ENCODE peak calls at places on chromosomes 6 and 20, in seven cellular contexts. A is NB4; J is stimulated activated CD8-positive, alpha-beta memory T cell treated with anti-CD3 and anti-CD28 coated beads, Interleukin-4, amount 100 ng/mL, for 48 hours; N is RWPE1; L is lower leg skin; M is neural crest cell; O is fibroblast of lung. Q is an unnamed sample.
A peak's percentile ranks its signal among the peaks of the same experiment; 100 is the strongest.

GRCh38 chr6:13709698-13710551 is 1.7 kb downstream of the RANBP9 start:
- DNase-seq in O (peak; percentile 61), L (no peak), M (no peak), N (peak; percentile 31), J (no peak), A (peak; percentile 70), Q (peak; percentile 44)

GRCh38 chr20:62641749-62642665 is at the start of gene SLCO4A1:
- DNase-seq in A (peak; percentile 95), L (peak; percentile 95), N (peak; percentile 94), M (peak; percentile 50), O (peak; percentile 49), J (peak; percentile 88), Q (peak; percentile 14)

GRCh38 chr6:21648475-21649050 is 55.0 kb downstream of the SOX4 start:
- DNase-seq in O (no peak), M (no peak), A (peak; percentile 27), N (no peak), J (no peak), L (no peak), Q (no peak)

GRCh38 chr6:170292778-170293164 is 1.9 kb upstream of the DLL1 start:
- DNase-seq in O (no peak), L (no peak), M (no peak), N (no peak), A (peak; percentile 70), J (no peak), Q (no peak)

GRCh38 chr20:61360940-61361339 is 108.9 kb downstream of the CDH4 start:
- DNase-seq in L (no peak), N (no peak), O (no peak), J (no peak), A (no peak), M (no peak), Q (no peak)

GRCh38 chr6:54892831-54893230 is 46.3 kb downstream of the FAM83B start:
- DNase-seq in N (peak; percentile 61), J (no peak), L (no peak), M (no peak), A (peak; percentile 2), O (peak; percentile 80), Q (peak; percentile 97)

GRCh38 chr6:35725721-35726438 is 11.0 kb upstream of the ARMC12 start:
- DNase-seq in N (peak; percentile 46), J (no peak), L (peak; percentile 95), A (peak; percentile 85), O (no peak), M (no peak), Q (no peak)

GRCh38 chr6:134295953-134296553 is 21.9 kb downstream of the SGK1 start:
- DNase-seq in N (peak; percentile 51), A (peak; percentile 91), O (peak; percentile 99), J (no peak), L (no peak), M (no peak), Q (peak; percentile 94)

GRCh38 chr20:39004508-39004907 is 42.4 kb downstream of the DHX35 start:
- DNase-seq in J (no peak), O (no peak), N (peak; percentile 67), A (no peak), L (no peak), M (no peak), Q (peak; percentile 68)

GRCh38 chr20:22180244-22180643 is 404.1 kb downstream of the FOXA2 start:
- DNase-seq in A (peak; percentile 4), O (no peak), N (peak; percentile 11), L (no peak), M (peak; percentile 16), J (no peak), Q (no peak)

GRCh38 chr20:34300809-34301586 is 2.2 kb downstream of the AHCY start:
- DNase-seq in M (no peak), A (peak; percentile 49), O (no peak), N (no peak), L (no peak), J (no peak), Q (no peak)

GRCh38 chr6:12636336-12636735 is 80.2 kb upstream of the PHACTR1 start:
- DNase-seq in N (no peak), A (no peak), L (no peak), O (no peak), J (no peak), M (no peak), Q (no peak)

GRCh38 chr20:23193985-23194384 is 107.9 kb upstream of the CD93 start:
- DNase-seq in A (peak; percentile 78), O (no peak), N (no peak), J (no peak), L (no peak), M (no peak), Q (peak; percentile 17)

GRCh38 chr20:51767867-51768758 is at the start of gene ATP9A:
- DNase-seq in J (peak; percentile 24), N (peak; percentile 44), O (peak; percentile 48), M (peak; percentile 13), L (peak; percentile 86), A (no peak), Q (no peak)

GRCh38 chr6:16146527-16146955 is 17.7 kb downstream of the MYLIP start:
- DNase-seq in O (peak; percentile 51), A (no peak), N (no peak), M (no peak), L (no peak), J (no peak), Q (no peak)

GRCh38 chr20:34954905-34955231 is 738 bp downstream of the GSS start:
- DNase-seq in L (no peak), J (peak; percentile 32), O (peak; percentile 44), M (peak; percentile 25), N (peak; percentile 50), A (no peak), Q (no peak)

GRCh38 chr6:147108256-147108910 is 95.8 kb upstream of the STXBP5 start:
- DNase-seq in M (no peak), L (no peak), A (peak; percentile 16), J (no peak), O (no peak), N (no peak), Q (no peak)

GRCh38 chr20:41664584-41664983 is 46.4 kb upstream of the CHD6 start:
- DNase-seq in A (peak; percentile 62), M (no peak), J (no peak), O (no peak), N (peak; percentile 41), L (no peak), Q (no peak)

GRCh38 chr20:49887251-49887827 is 28.0 kb downstream of the SPATA2 start:
- DNase-seq in M (peak; percentile 45), J (no peak), N (no peak), O (peak; percentile 19), A (no peak), L (no peak), Q (no peak)

GRCh38 chr6:33419580-33420492 is at the start of gene SYNGAP1:
- DNase-seq in J (peak; percentile 66), A (no peak), M (no peak), L (peak; percentile 92), O (peak; percentile 74), N (no peak), Q (no peak)

GRCh38 chr6:40999498-41000070 is 39.4 kb downstream of the UNC5CL start:
- DNase-seq in J (no peak), A (peak; percentile 77), M (peak; percentile 31), N (no peak), O (peak; percentile 40), L (no peak), Q (no peak)

GRCh38 chr6:11207199-11207968 is 25.1 kb downstream of the NEDD9 start:
- DNase-seq in L (no peak), A (peak; percentile 83), M (no peak), O (peak; percentile 100), J (no peak), N (peak; percentile 86), Q (peak; percentile 100)

GRCh38 chr6:143806282-143807102 is 36.6 kb upstream of the LTV1 start:
- DNase-seq in M (no peak), J (peak; percentile 91), L (no peak), O (peak; percentile 84), A (peak; percentile 94), N (no peak), Q (no peak)

GRCh38 chr20:44549123-44549522 is 27.3 kb upstream of the SERINC3 start:
- DNase-seq in L (no peak), M (no peak), A (no peak), O (no peak), J (no peak), N (no peak), Q (no peak)

GRCh38 chr6:13615802-13616140 is 636 bp downstream of the NOL7 start:
- DNase-seq in M (peak; percentile 30), O (no peak), J (peak; percentile 65), A (peak; percentile 55), L (peak; percentile 91), N (peak; percentile 33), Q (no peak)

GRCh38 chr20:11986954-11987353 is 69.3 kb downstream of the BTBD3 start:
- DNase-seq in M (no peak), J (no peak), N (no peak), L (no peak), O (no peak), A (no peak), Q (no peak)

Q was measured in foreskin keratinocyte.